ENCODE peak calls at places on chromosomes 11 and 22, in eight cellular contexts. Y, U, P, N, L, M, Q and D are unnamed samples.

GRCh38 chr11:30254307-30255298 is 23.8 kb downstream of the FSHB start:
- DNase-seq in Y (no peak), U (no peak), P (no peak), N (no peak), L (no peak), M (no peak), Q (no peak), D (no peak)

GRCh38 chr11:111748035-111748804 is 18.0 kb downstream of the PPP2R1B start:
- DNase-seq in Y (no peak), U (no peak), P (no peak), N (no peak), L (no peak), M (no peak), Q (no peak), D (peak)

GRCh38 chr11:34080609-34081008 is 24.8 kb upstream of the NAT10 start:
- DNase-seq in Y (no peak), U (no peak), P (no peak), N (no peak), L (no peak), M (no peak), Q (no peak), D (no peak)

GRCh38 chr11:9384535-9385287 is at the start of gene IPO7:
- DNase-seq in Y (peak), U (no peak), P (peak), N (peak), L (peak), M (peak), Q (peak), D (peak)

GRCh38 chr11:116078101-116078561 is 573.9 kb upstream of the CADM1 start:
- DNase-seq in Y (no peak), U (no peak), P (peak), N (no peak), L (no peak), M (no peak), Q (peak), D (peak)

GRCh38 chr11:33268945-33269567 is 11.9 kb downstream of the HIPK3 start:
- DNase-seq in Y (no peak), U (no peak), P (no peak), N (no peak), L (no peak), M (no peak), Q (no peak), D (no peak)

GRCh38 chr22:29216873-29217666 is 11.4 kb downstream of the EMID1 start:
- DNase-seq in Y (peak), U (no peak), P (no peak), N (peak), L (no peak), M (no peak), Q (no peak), D (peak)

GRCh38 chr11:38460901-38461300 is 1862.9 kb upstream of the RAG2 start:
- DNase-seq in Y (peak), U (no peak), P (no peak), N (peak), L (no peak), M (no peak), Q (no peak), D (peak)

GRCh38 chr11:70411713-70412452 is 13.6 kb downstream of the CTTN start:
- DNase-seq in Y (no peak), U (no peak), P (no peak), N (no peak), L (no peak), M (no peak), Q (no peak), D (no peak)

GRCh38 chr11:8063319-8063718 is 17.7 kb upstream of the TUB start:
- DNase-seq in Y (no peak), U (no peak), P (no peak), N (peak), L (no peak), M (peak), Q (no peak), D (no peak)

GRCh38 chr11:46367244-46367915 is 14.1 kb upstream of the MDK start:
- DNase-seq in Y (peak), U (no peak), P (peak), N (no peak), L (no peak), M (no peak), Q (peak), D (peak)

GRCh38 chr11:125036933-125037332 is 26.2 kb upstream of the SLC37A2 start:
- DNase-seq in Y (peak), U (no peak), P (no peak), N (peak), L (no peak), M (no peak), Q (no peak), D (no peak)

GRCh38 chr11:33774356-33775063 is at the start of gene FBXO3:
- DNase-seq in Y (peak), U (no peak), P (peak), N (no peak), L (peak), M (peak), Q (peak), D (peak)

GRCh38 chr11:13465909-13466371 is 2.9 kb upstream of the BTBD10 start:
- DNase-seq in Y (peak), U (no peak), P (no peak), N (no peak), L (no peak), M (no peak), Q (no peak), D (no peak)

GRCh38 chr11:102289510-102290078 is 27.7 kb upstream of the BIRC3 start:
- DNase-seq in Y (no peak), U (no peak), P (no peak), N (no peak), L (no peak), M (no peak), Q (no peak), D (no peak)

GRCh38 chr11:123653997-123654565 is 343 bp downstream of the SCN3B start:
- DNase-seq in Y (peak), U (no peak), P (no peak), N (no peak), L (no peak), M (no peak), Q (peak), D (peak)

GRCh38 chr11:123654566-123655081 is at the start of gene SCN3B:
- DNase-seq in Y (peak), U (no peak), P (peak), N (no peak), L (no peak), M (no peak), Q (peak), D (peak)

GRCh38 chr11:123659311-123659710 is 4.9 kb upstream of the SCN3B start:
- DNase-seq in Y (no peak), U (no peak), P (no peak), N (no peak), L (no peak), M (no peak), Q (no peak), D (no peak)

GRCh38 chr11:123650901-123651300 is 3.5 kb downstream of the SCN3B start:
- DNase-seq in Y (no peak), U (no peak), P (no peak), N (no peak), L (no peak), M (no peak), Q (no peak), D (no peak)

DNA sequence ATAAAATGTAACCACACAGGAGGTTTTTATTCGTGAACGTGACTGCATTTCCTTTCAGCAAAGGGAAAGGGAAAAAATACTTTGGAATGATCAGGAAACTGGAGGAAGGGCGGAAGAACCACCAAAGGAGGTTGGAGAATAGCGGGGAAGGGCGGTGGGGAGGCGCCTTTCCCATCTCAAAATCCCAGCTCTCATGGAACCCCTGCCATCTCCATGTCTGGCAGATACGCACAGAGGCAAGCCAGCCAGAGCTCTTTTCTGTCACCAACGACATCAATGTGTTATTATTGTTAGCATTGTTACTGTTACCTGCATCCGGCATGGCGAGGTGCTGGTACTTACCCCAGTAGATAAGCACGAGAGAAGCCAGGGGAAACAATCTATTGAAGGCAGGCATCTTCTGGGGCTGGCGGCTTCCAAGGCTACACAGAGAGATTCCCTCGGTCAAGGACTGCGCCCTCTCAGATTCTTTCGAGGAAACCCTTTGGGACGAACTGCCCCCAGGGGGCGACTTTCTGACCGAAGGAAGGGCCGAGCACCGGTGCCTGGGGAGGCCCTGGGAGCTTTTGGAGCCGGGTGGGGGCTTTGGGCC is 923 bp downstream of the SCN3B start:
- DNase-seq in Y (no peak), U (no peak), P (peak), N (no peak), L (no peak), M (no peak), Q (peak), D (peak)
- TF ChIP-seq CTCF in Y (peak), U (no peak), P (peak), N (no peak), L (no peak), M (no peak), Q (no peak), D (peak)

GRCh38 chr22:37186997-37187522 is 987 bp downstream of the C1QTNF6 start:
- DNase-seq in Y (no peak), U (no peak), P (no peak), N (no peak), L (no peak), M (no peak), Q (no peak), D (no peak)
- TF ChIP-seq CTCF in Y (no peak), U (no peak), P (no peak), N (no peak), L (no peak), M (no peak), Q (no peak), D (no peak)

GRCh38 chr11:58133329-58134076 is 8.2 kb upstream of the OR9I1 start:
- DNase-seq in Y (peak), U (no peak), P (no peak), N (no peak), L (no peak), M (no peak), Q (no peak), D (no peak)
- TF ChIP-seq CTCF in Y (no peak), U (no peak), P (no peak), N (no peak), L (no peak), M (no peak), Q (no peak), D (no peak)

GRCh38 chr11:68844376-68844775 is 2.7 kb upstream of the CPT1A start:
- DNase-seq in Y (no peak), U (no peak), P (no peak), N (no peak), L (no peak), M (no peak), Q (no peak), D (no peak)

GRCh38 chr11:68844801-68845200 is 3.1 kb upstream of the CPT1A start:
- DNase-seq in Y (no peak), U (no peak), P (no peak), N (no peak), L (no peak), M (no peak), Q (no peak), D (no peak)

GRCh38 chr11:68843052-68843561 is 1.4 kb upstream of the CPT1A start:
- DNase-seq in Y (no peak), U (no peak), P (no peak), N (no peak), L (no peak), M (no peak), Q (no peak), D (no peak)

GRCh38 chr11:68842427-68843051 is 823 bp upstream of the CPT1A start:
- DNase-seq in Y (no peak), U (no peak), P (no peak), N (no peak), L (no peak), M (no peak), Q (no peak), D (no peak)

DNA sequence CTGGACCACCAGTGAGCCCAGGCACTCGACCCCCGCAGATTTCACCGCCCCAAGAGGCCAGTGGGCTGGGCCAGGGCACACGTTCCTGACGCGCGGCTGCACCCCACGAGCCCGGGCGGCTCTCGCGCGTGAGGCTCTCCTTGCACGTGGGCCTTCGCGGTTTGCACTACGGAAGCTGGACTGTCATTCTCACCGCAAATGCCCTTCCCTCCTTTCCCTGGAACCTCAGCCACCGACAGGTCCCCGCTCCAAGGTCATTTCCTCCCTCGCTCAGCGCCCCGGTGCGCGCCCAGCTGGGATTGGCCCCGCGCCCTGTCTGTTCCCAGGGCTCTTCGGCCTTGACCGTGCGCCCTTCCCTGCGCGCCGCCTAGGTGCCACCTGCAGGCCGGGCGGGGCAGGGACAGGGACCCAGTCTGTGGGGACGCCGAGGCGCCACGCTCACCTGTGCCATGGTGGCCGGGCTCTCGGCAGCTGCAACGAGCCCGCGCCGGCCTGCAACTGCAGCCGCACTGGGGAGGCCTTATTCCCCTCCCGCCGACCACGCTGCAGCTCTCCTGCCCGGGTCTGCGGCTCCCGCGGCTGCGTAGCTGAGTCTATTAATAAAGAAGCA is 2.1 kb upstream of the CPT1A start:
- DNase-seq in Y (peak), U (no peak), P (no peak), N (no peak), L (no peak), M (no peak), Q (peak), D (peak)
- TF ChIP-seq CTCF in Y (peak), U (peak), P (peak), N (no peak), L (no peak), M (peak), Q (peak), D (peak)

GRCh38 chr11:58060535-58060934 is 29.8 kb downstream of the OR6Q1 start:
- DNase-seq in Y (no peak), U (no peak), P (no peak), N (no peak), L (no peak), M (no peak), Q (no peak), D (no peak)

GRCh38 chr11:58061813-58062212 is 31.1 kb downstream of the OR6Q1 start:
- DNase-seq in Y (peak), U (no peak), P (no peak), N (no peak), L (no peak), M (no peak), Q (no peak), D (no peak)

GRCh38 chr11:58058276-58059010 is 27.7 kb downstream of the OR6Q1 start:
- DNase-seq in Y (peak), U (no peak), P (no peak), N (no peak), L (no peak), M (no peak), Q (no peak), D (no peak)

GRCh38 chr11:58059011-58059358 is 28.2 kb downstream of the OR6Q1 start:
- DNase-seq in Y (peak), U (no peak), P (no peak), N (peak), L (no peak), M (no peak), Q (no peak), D (no peak)

DNA sequence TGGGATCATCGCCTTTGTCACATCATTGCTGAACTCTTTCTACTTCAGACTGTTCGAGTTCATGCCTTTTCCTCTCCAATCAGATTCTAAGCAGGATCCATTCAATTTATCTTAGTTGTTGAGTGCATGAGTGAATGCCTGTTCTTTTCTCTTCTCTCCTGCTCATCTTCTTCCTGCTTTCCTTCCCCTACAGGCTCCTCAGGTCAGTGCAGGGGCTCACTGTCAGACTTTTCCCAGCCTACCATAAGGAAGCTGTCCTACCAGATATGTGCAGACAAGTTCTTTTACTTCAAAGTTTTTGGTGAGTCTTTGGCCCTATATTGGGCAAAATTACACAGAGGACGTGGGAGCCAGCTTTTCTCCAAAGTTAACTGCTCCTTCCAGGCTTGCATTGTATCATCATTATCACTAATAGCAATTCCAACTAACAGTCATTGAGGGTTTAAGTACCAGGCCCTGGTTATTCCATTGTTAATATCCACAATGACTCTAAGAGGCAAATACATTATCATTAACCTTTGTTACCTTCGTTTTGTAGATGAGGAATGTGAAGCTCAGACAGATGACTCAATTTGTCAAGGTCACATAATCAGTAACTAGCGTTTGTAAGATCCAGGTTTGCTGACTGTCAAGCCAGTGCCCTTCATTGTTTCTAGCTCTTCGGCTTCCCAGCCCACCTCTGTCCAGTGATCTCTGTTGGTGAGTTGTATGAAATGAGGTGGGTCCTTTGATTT is 30.4 kb downstream of the OR6Q1 start:
- DNase-seq in Y (peak), U (no peak), P (no peak), N (no peak), L (no peak), M (no peak), Q (no peak), D (no peak)
- TF ChIP-seq CTCF in Y (peak), U (no peak), P (peak), N (no peak), L (no peak), M (no peak), Q (peak), D (no peak)

GRCh38 chr22:25027052-25027525 is 74.6 kb downstream of the KIAA1671 start:
- DNase-seq in Y (no peak), U (no peak), P (no peak), N (no peak), L (no peak), M (no peak), Q (no peak), D (no peak)

GRCh38 chr22:25029181-25029580 is 76.7 kb downstream of the KIAA1671 start:
- DNase-seq in Y (no peak), U (no peak), P (no peak), N (no peak), L (no peak), M (no peak), Q (no peak), D (no peak)

GRCh38 chr22:25028841-25029141 is 76.3 kb downstream of the KIAA1671 start:
- DNase-seq in Y (no peak), U (no peak), P (no peak), N (no peak), L (no peak), M (no peak), Q (no peak), D (no peak)

GRCh38 chr22:25027552-25027951 is 75.0 kb downstream of the KIAA1671 start:
- DNase-seq in Y (peak), U (no peak), P (no peak), N (no peak), L (no peak), M (no peak), Q (no peak), D (no peak)

DNA sequence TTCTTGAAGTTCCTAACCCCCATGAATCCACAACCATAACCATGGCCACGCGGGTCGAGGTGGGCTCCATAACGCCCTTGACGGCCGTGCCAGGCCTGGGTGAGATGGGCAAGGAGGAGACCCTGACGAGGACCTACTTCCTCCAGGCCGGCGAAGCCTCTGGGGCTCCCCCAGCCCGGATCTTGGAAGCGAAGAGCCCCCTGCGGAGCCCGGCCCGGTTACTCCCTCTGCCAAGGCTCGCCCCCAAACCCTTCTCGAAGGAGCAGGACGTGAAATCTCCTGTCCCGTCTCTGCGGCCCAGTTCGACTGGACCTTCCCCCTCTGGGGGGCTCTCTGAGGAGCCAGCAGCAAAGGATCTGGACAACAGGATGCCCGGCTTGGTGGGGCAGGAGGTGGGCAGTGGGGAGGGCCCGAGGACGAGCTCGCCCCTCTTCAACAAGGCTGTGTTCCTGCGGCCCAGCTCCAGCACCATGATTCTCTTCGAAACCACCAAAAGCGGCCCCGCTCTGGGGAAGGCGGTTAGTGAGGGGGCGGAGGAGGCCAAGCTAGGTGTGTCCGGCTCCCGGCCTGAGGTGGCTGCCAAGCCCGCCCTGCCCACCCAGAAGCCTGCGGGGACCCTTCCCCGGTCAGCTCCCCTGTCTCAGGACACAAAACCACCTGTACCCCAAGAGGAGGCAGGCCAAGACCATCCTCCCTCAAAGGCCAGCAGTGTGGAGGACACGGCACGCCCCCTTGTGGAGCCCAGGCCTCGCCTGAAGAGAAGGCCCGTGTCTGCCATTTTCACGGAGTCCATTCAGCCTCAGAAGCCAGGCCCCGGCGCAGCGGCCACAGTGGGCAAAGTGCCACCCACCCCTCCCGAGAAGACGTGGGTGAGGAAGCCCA is 75.7 kb downstream of the KIAA1671 start:
- DNase-seq in Y (no peak), U (no peak), P (peak), N (no peak), L (no peak), M (no peak), Q (peak), D (peak)
- TF ChIP-seq CTCF in Y (peak), U (no peak), P (peak), N (peak), L (no peak), M (peak), Q (peak), D (peak)

DNA sequence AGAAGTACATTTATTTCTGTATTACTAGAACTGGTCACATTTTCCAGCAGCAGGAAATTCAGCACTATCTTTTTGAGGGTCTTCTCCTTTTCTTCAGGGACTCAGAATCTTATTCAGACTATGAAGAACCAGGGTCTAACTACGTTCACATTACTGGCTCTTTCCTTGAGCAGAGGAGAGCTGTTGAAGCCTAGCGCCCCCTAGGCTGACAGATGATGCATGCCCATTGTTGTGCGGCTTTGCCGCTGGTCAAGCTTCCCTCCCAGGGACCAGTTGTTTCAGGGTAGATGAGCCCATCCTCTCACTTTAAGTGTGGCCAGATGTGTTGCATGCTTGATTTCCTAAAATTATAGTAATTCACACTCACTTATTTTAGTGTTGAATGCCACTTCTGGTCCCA is 168.2 kb upstream of the PDGFD start:
- DNase-seq in Y (peak), U (no peak), P (peak), N (no peak), L (no peak), M (no peak), Q (peak), D (peak)
- TF ChIP-seq CTCF in Y (peak), U (no peak), P (peak), N (no peak), L (no peak), M (no peak), Q (peak), D (peak)